ENCODE peak calls at places on chromosomes 16 and 17, in five cellular contexts. V, J, L, T and W are unnamed samples.

GRCh38 chr16:69865701-69866100 is 85.4 kb upstream of the CLEC18A start:
- DNase-seq in V (peak; percentile 95), L (no peak), J (peak; percentile 96), T (no peak), W (no peak)

GRCh38 chr16:70715113-70715711 is 29.4 kb upstream of the MTSS2 start:
- DNase-seq in J (peak; percentile 94), T (no peak), V (peak; percentile 90), L (peak; percentile 99), W (peak; percentile 95)

GRCh38 chr17:45293413-45294211 is 23.2 kb downstream of the MAP3K14 start:
- DNase-seq in T (no peak), J (peak; percentile 92), L (peak; percentile 81), V (peak; percentile 86), W (peak; percentile 96)

GRCh38 chr16:11022002-11022401 is 77.6 kb downstream of the CLEC16A start:
- DNase-seq in J (no peak), T (no peak), V (no peak), L (no peak), W (no peak)

GRCh38 chr17:38590988-38591758 is 14.6 kb downstream of the SRCIN1 start:
- DNase-seq in T (peak; percentile 76), L (peak; percentile 39), J (peak; percentile 3), V (no peak), W (peak; percentile 84)

GRCh38 chr17:82864721-82865240 is 25.0 kb upstream of the ZNF750 start:
- DNase-seq in T (peak; percentile 82), V (no peak), J (no peak), L (no peak), W (no peak)

GRCh38 chr17:73338050-73338491 is 26.3 kb upstream of the CDC42EP4 start:
- DNase-seq in V (peak; percentile 30), L (no peak), T (no peak), J (peak; percentile 39), W (no peak)

GRCh38 chr17:57152916-57153528 is 68.0 kb downstream of the AKAP1 start:
- DNase-seq in J (no peak), V (no peak), L (no peak), T (no peak), W (no peak)

GRCh38 chr17:386145-386876 is 33.7 kb upstream of the RPH3AL start:
- DNase-seq in V (no peak), J (peak; percentile 23), L (peak; percentile 24), T (peak; percentile 68), W (peak; percentile 90)

GRCh38 chr16:81486555-81487061 is 42.0 kb downstream of the CMIP start:
- DNase-seq in T (no peak), J (peak; percentile 80), V (peak; percentile 73), L (no peak), W (no peak)

GRCh38 chr17:63695889-63696288 is 4.0 kb downstream of the LIMD2 start:
- DNase-seq in T (no peak), J (no peak), V (no peak), L (no peak), W (no peak)

DNA sequence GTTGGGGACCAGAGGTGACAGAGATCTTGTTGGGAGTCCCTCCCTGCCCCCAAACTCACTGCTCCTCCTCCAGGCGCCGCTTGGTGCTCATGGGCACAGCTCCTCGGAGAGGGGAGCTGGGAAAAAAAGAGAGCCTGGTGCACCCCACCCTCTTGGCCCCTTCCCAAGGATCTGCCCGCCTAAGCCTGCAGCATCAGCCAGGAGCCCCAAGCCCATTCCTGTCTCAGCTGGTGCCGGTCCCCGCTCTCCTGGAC is 400 bp downstream of the HCFC1R1 start:
- DNase-seq in V (no peak), L (no peak), T (no peak), J (no peak), W (peak; percentile 89)
- H4K20me1 ChIP-seq in V (peaks cover 26% of the 10 kb centered on the region), L (no peaks in the 10 kb centered on the region), T (no peaks in the 10 kb centered on the region), J (no peaks in the 10 kb centered on the region), W (peaks cover 10% of the 10 kb centered on the region)

DNA sequence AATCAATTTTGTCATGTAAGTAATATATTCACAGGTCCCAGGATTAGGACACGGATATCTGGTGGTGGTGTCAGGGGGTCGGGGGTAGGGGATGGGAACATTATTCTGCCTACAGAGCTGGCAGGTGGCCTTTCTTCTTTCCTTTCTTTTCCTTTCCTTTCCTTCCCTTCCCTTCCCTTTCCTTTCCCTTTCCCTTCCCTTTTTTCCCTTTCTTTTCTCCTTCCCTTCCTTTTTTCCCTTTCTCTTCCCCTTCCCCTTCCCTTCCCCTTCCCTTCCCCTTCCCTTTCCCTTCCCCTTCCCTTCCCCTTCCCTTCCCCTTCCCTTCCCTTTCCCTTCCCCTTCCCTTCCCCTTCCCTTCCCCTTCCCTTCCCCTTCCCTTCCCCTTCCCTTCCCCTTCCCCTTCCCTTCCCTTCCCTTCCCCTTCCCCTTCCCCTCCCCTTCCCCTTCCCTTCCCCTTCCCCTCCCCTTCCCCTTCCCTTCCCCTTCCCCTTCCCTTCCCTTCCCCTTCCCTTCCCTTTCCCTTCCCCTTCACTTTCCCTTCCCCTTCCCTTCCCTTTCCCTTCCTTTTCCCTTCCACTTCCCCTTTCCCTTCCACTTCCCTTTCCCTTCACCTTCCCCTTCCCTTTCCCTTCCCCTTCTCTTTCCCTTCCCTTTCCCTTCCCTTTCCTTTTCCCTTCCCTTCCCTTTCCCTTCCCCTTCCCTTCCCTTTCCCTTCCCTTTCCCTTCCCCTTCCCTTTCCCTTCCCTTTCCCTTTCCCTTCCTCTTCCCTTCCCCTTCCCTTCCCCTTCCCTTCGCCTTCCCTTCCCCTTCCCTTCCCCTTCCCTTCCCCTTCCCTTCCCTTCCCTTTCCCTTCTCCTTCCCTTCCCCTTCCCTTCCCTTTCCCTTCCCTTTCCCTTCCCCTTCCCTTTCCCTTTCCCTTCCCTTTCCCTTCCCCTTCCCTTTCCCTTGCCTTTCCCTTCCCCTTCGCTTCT is 145.9 kb downstream of the PRKCB start:
- DNase-seq in V (no peak), L (no peak), T (no peak), J (no peak), W (no peak)
- H4K20me1 ChIP-seq in V (no peaks in the 10 kb centered on the region), L (no peaks in the 10 kb centered on the region), T (no peaks in the 10 kb centered on the region), J (no peaks in the 10 kb centered on the region), W (no peaks in the 10 kb centered on the region)

GRCh38 chr16:24167129-24167528 is 89.0 kb upstream of the CACNG3 start:
- DNase-seq in L (no peak), V (no peak), J (no peak), T (no peak), W (no peak)
- H4K20me1 ChIP-seq in L (no peaks in the 10 kb centered on the region), V (no peaks in the 10 kb centered on the region), J (no peaks in the 10 kb centered on the region), T (no peaks in the 10 kb centered on the region), W (no peaks in the 10 kb centered on the region)

DNA sequence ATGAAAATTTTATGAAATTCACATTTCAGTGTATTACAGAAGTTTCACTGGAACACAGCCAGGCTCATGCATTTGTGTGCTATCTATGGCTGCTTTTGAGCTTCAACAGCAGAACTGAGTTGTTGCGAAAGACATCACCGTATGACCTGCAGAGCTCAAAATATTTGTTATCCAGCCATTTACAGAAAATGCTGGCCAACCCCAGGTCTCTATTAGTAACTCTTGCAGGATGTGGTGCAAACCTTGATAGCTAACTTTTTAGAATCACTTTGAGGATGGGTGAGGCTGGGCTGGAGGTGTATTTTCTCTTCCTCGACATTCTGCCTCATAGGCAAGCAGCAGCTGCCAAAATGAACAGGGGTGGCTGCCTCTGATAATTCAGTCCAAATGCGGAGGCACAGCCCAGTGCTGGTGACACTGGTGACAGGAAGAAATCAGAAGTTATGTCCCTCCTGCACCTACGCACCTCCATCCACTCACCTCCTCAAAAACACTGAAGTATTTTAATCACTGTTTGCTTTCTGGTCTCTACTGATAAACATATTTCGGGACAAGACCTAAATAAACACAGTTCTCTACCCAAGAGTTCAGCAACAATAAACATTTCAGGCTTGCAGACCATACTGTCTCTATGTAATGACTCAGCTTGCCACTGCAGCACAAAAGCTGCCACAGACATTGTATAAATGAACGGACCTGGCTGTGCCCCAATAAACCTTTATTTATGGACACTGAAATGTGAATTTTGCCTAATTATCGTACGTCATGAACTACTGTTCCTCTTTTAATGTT is 28.5 kb downstream of the ARHGAP17 start:
- DNase-seq in T (no peak), J (peak; percentile 91), L (no peak), V (peak; percentile 89), W (peak; percentile 50)
- H4K20me1 ChIP-seq in T (no peaks in the 10 kb centered on the region), J (no peaks in the 10 kb centered on the region), L (no peaks in the 10 kb centered on the region), V (peaks cover 8% of the 10 kb centered on the region), W (peaks cover 3% of the 10 kb centered on the region)

GRCh38 chr17:29458066-29458465 is 67.9 kb downstream of the TAOK1 start:
- DNase-seq in J (no peak), L (no peak), V (no peak), T (no peak), W (no peak)

DNA sequence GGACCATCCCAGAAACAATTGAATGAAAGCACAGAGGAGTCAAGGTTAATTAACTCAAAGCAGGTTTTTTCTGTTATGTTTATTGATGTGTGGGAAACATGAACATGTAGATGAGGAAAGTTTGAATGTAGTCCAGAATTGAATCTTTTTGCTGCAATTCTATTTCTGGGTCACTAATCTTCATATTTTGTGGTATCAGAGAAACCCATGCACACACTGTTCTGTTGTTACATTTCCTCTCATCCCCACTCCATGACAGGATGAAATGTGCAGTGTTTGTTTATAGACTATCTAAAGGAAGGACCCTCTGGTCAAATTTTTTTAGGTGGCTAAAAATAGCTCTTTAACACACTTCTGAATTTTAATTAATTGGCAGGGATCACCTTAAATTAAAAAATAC is 71.6 kb downstream of the TAOK1 start:
- DNase-seq in J (peak; percentile 24), V (peak; percentile 12), T (no peak), L (no peak), W (no peak)
- H4K20me1 ChIP-seq in J (no peaks in the 10 kb centered on the region), V (peaks cover 63% of the 10 kb centered on the region), T (no peaks in the 10 kb centered on the region), L (no peaks in the 10 kb centered on the region), W (peaks cover 13% of the 10 kb centered on the region)

DNA sequence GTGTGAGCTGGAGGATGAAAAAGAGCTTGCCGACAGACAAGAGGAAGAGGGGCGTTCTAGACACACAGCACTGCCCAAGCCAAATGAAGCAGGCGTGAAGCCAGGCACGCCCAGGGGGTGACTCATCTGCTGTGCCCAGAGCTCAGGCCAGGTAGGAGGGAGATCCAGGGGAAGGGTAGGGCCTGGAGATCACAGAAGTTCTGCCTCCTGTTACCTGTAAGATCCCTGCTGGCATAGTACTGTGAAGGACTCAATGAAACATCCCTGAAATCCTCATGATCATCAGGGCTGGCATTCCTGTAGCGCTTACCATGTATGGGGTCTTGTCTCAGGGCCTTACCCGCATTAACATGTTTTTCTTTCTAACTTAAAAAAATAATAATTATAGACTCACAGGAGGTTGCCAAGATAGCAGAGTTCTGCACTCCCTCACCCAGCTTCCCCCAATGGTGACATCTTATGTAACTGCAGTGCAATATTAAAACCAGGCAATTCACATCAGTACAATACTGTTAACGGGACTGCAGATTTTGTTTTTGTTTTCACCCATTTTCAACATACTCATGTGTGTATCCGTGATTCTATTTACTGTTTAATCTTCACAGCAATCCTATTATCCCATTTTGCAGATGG is 158.5 kb downstream of the XYLT1 start:
- DNase-seq in J (peak; percentile 47), V (peak; percentile 29), T (no peak), L (peak; percentile 65), W (peak; percentile 44)
- H4K20me1 ChIP-seq in J (no peaks in the 10 kb centered on the region), V (peaks cover 91% of the 10 kb centered on the region), T (no peaks in the 10 kb centered on the region), L (no peaks in the 10 kb centered on the region), W (no peaks in the 10 kb centered on the region)